ENCODE peak calls at places on chromosomes 12 and 14, in six cellular contexts. One of them, this sample, is unnamed.

GRCh38 chr14:81275305-81275950 is 54.7 kb upstream of the GTF2A1 start:
- DNase-seq in AG09309: no peak
- DNase-seq in naive thymus-derived CD8-positive, alpha-beta T cell: no peak
- DNase-seq in posterior cingulate gyrus: no peak
- DNase-seq in HT1080: no peak
- DNase-seq in T follicular helper cell: no peak
- DNase-seq in this sample: no peak

GRCh38 chr12:52254180-52254964 is 20.1 kb upstream of the KRT86 start:
- DNase-seq in T follicular helper cell: no peak
- DNase-seq in HT1080: no peak
- DNase-seq in naive thymus-derived CD8-positive, alpha-beta T cell: no peak
- DNase-seq in AG09309: no peak
- DNase-seq in posterior cingulate gyrus: no peak
- DNase-seq in this sample: no peak

GRCh38 chr12:19737019-19737418 is 297.7 kb downstream of the AEBP2 start:
- DNase-seq in AG09309: no peak
- DNase-seq in naive thymus-derived CD8-positive, alpha-beta T cell: no peak
- DNase-seq in posterior cingulate gyrus: no peak
- DNase-seq in HT1080: no peak
- DNase-seq in T follicular helper cell: no peak
- DNase-seq in this sample: no peak

GRCh38 chr14:55102141-55102547 is 26.9 kb upstream of the LGALS3 start:
- DNase-seq in AG09309: peak; percentile 100
- DNase-seq in T follicular helper cell: no peak
- DNase-seq in posterior cingulate gyrus: peak; percentile 37
- DNase-seq in naive thymus-derived CD8-positive, alpha-beta T cell: peak; percentile 29
- DNase-seq in HT1080: peak; percentile 79
- DNase-seq in this sample: peak; percentile 59

GRCh38 chr12:69070319-69071090 is 137.5 kb upstream of the CPM start:
- DNase-seq in HT1080: peak; percentile 67
- DNase-seq in posterior cingulate gyrus: peak; percentile 68
- DNase-seq in naive thymus-derived CD8-positive, alpha-beta T cell: peak; percentile 35
- DNase-seq in T follicular helper cell: peak; percentile 30
- DNase-seq in AG09309: peak; percentile 37
- DNase-seq in this sample: peak; percentile 67

GRCh38 chr12:24049771-24050170 is 100.3 kb upstream of the SOX5 start:
- DNase-seq in HT1080: no peak
- DNase-seq in posterior cingulate gyrus: no peak
- DNase-seq in naive thymus-derived CD8-positive, alpha-beta T cell: no peak
- DNase-seq in T follicular helper cell: no peak
- DNase-seq in AG09309: no peak
- DNase-seq in this sample: no peak

GRCh38 chr14:89952581-89952980 is 1.9 kb downstream of the EFCAB11 start:
- DNase-seq in T follicular helper cell: no peak
- DNase-seq in naive thymus-derived CD8-positive, alpha-beta T cell: no peak
- DNase-seq in HT1080: no peak
- DNase-seq in posterior cingulate gyrus: no peak
- DNase-seq in AG09309: no peak
- DNase-seq in this sample: no peak

GRCh38 chr12:119180380-119181040 is 1.8 kb downstream of the HSPB8 start:
- DNase-seq in AG09309: no peak
- DNase-seq in T follicular helper cell: no peak
- DNase-seq in HT1080: peak; percentile 37
- DNase-seq in naive thymus-derived CD8-positive, alpha-beta T cell: no peak
- DNase-seq in posterior cingulate gyrus: no peak
- DNase-seq in this sample: no peak

GRCh38 chr12:76303989-76304460 is 44.2 kb downstream of the BBS10 start:
- DNase-seq in AG09309: no peak
- DNase-seq in T follicular helper cell: no peak
- DNase-seq in naive thymus-derived CD8-positive, alpha-beta T cell: no peak
- DNase-seq in posterior cingulate gyrus: no peak
- DNase-seq in HT1080: peak; percentile 65
- DNase-seq in this sample: no peak

GRCh38 chr12:121238604-121239334 is 28.8 kb downstream of the P2RX4 start:
- DNase-seq in naive thymus-derived CD8-positive, alpha-beta T cell: no peak
- DNase-seq in posterior cingulate gyrus: no peak
- DNase-seq in T follicular helper cell: no peak
- DNase-seq in HT1080: no peak
- DNase-seq in AG09309: no peak
- DNase-seq in this sample: no peak

GRCh38 chr12:30188602-30189326 is 405.0 kb upstream of the TMTC1 start:
- DNase-seq in posterior cingulate gyrus: no peak
- DNase-seq in HT1080: no peak
- DNase-seq in T follicular helper cell: no peak
- DNase-seq in naive thymus-derived CD8-positive, alpha-beta T cell: no peak
- DNase-seq in AG09309: no peak
- DNase-seq in this sample: no peak

GRCh38 chr12:79658221-79658620 is 32.5 kb downstream of the PAWR start:
- DNase-seq in posterior cingulate gyrus: no peak
- DNase-seq in T follicular helper cell: no peak
- DNase-seq in naive thymus-derived CD8-positive, alpha-beta T cell: no peak
- DNase-seq in HT1080: no peak
- DNase-seq in AG09309: no peak
- DNase-seq in this sample: no peak

GRCh38 chr12:79371226-79371625 is 319.5 kb downstream of the PAWR start:
- DNase-seq in AG09309: no peak
- DNase-seq in posterior cingulate gyrus: no peak
- DNase-seq in T follicular helper cell: no peak
- DNase-seq in HT1080: no peak
- DNase-seq in naive thymus-derived CD8-positive, alpha-beta T cell: no peak
- DNase-seq in this sample: no peak

GRCh38 chr14:39217214-39217879 is 16.4 kb upstream of the MIA2 start:
- DNase-seq in HT1080: peak; percentile 63
- DNase-seq in AG09309: no peak
- DNase-seq in T follicular helper cell: no peak
- DNase-seq in naive thymus-derived CD8-positive, alpha-beta T cell: no peak
- DNase-seq in posterior cingulate gyrus: no peak
- DNase-seq in this sample: no peak

GRCh38 chr14:90758028-90758889 is 58.0 kb downstream of the TTC7B start:
- DNase-seq in naive thymus-derived CD8-positive, alpha-beta T cell: peak; percentile 87
- DNase-seq in posterior cingulate gyrus: peak; percentile 78
- DNase-seq in T follicular helper cell: peak; percentile 91
- DNase-seq in HT1080: peak; percentile 88
- DNase-seq in AG09309: peak; percentile 42
- DNase-seq in this sample: peak; percentile 97

GRCh38 chr14:92785601-92786426 is 8.3 kb upstream of the GOLGA5 start:
- DNase-seq in posterior cingulate gyrus: no peak
- DNase-seq in T follicular helper cell: no peak
- DNase-seq in AG09309: peak; percentile 47
- DNase-seq in naive thymus-derived CD8-positive, alpha-beta T cell: no peak
- DNase-seq in HT1080: peak; percentile 92
- DNase-seq in this sample: peak; percentile 54

GRCh38 chr12:102521662-102522277 is 41.4 kb upstream of the IGF1 start:
- DNase-seq in HT1080: no peak
- DNase-seq in posterior cingulate gyrus: no peak
- DNase-seq in naive thymus-derived CD8-positive, alpha-beta T cell: no peak
- DNase-seq in T follicular helper cell: no peak
- DNase-seq in AG09309: no peak
- DNase-seq in this sample: no peak

GRCh38 chr12:19312637-19313036 is 126.7 kb upstream of the AEBP2 start:
- DNase-seq in HT1080: no peak
- DNase-seq in AG09309: no peak
- DNase-seq in posterior cingulate gyrus: no peak
- DNase-seq in naive thymus-derived CD8-positive, alpha-beta T cell: no peak
- DNase-seq in T follicular helper cell: no peak
- DNase-seq in this sample: no peak

GRCh38 chr12:105330938-105331804 is 680 bp downstream of the C12orf75 start:
- DNase-seq in naive thymus-derived CD8-positive, alpha-beta T cell: peak; percentile 27
- DNase-seq in posterior cingulate gyrus: no peak
- DNase-seq in T follicular helper cell: peak; percentile 2
- DNase-seq in AG09309: no peak
- DNase-seq in HT1080: no peak
- DNase-seq in this sample: peak; percentile 27

GRCh38 chr12:111386891-111387290 is 18.0 kb upstream of the PHETA1 start:
- DNase-seq in AG09309: no peak
- DNase-seq in naive thymus-derived CD8-positive, alpha-beta T cell: no peak
- DNase-seq in HT1080: no peak
- DNase-seq in posterior cingulate gyrus: no peak
- DNase-seq in T follicular helper cell: no peak
- DNase-seq in this sample: no peak

GRCh38 chr14:28494196-28494595 is 272.4 kb upstream of the FOXG1 start:
- DNase-seq in AG09309: no peak
- DNase-seq in HT1080: peak; percentile 59
- DNase-seq in posterior cingulate gyrus: no peak
- DNase-seq in T follicular helper cell: no peak
- DNase-seq in naive thymus-derived CD8-positive, alpha-beta T cell: no peak
- DNase-seq in this sample: peak; percentile 74

GRCh38 chr14:65231286-65231980 is 129.1 kb upstream of the MAX start:
- DNase-seq in AG09309: no peak
- DNase-seq in T follicular helper cell: no peak
- DNase-seq in HT1080: no peak
- DNase-seq in naive thymus-derived CD8-positive, alpha-beta T cell: no peak
- DNase-seq in posterior cingulate gyrus: no peak
- DNase-seq in this sample: no peak

GRCh38 chr12:3236345-3237153 is 159.4 kb downstream of the TSPAN9 start:
- DNase-seq in naive thymus-derived CD8-positive, alpha-beta T cell: no peak
- DNase-seq in posterior cingulate gyrus: no peak
- DNase-seq in AG09309: no peak
- DNase-seq in T follicular helper cell: no peak
- DNase-seq in HT1080: peak; percentile 89
- DNase-seq in this sample: peak; percentile 81

GRCh38 chr12:70733385-70733784 is 96.2 kb upstream of the PTPRB start:
- DNase-seq in T follicular helper cell: no peak
- DNase-seq in posterior cingulate gyrus: no peak
- DNase-seq in HT1080: peak; percentile 62
- DNase-seq in AG09309: peak; percentile 21
- DNase-seq in naive thymus-derived CD8-positive, alpha-beta T cell: no peak
- DNase-seq in this sample: peak; percentile 73

GRCh38 chr14:24997335-24997734 is 52.6 kb downstream of the STXBP6 start:
- DNase-seq in T follicular helper cell: no peak
- DNase-seq in naive thymus-derived CD8-positive, alpha-beta T cell: no peak
- DNase-seq in posterior cingulate gyrus: no peak
- DNase-seq in AG09309: no peak
- DNase-seq in HT1080: no peak
- DNase-seq in this sample: no peak

GRCh38 chr12:130713581-130713991 is 2.5 kb downstream of the RIMBP2 start:
- DNase-seq in T follicular helper cell: no peak
- DNase-seq in AG09309: no peak
- DNase-seq in HT1080: no peak
- DNase-seq in naive thymus-derived CD8-positive, alpha-beta T cell: no peak
- DNase-seq in posterior cingulate gyrus: no peak
- DNase-seq in this sample: no peak

GRCh38 chr14:33505963-33506329 is 444.9 kb downstream of the EGLN3 start:
- DNase-seq in posterior cingulate gyrus: no peak
- DNase-seq in AG09309: no peak
- DNase-seq in naive thymus-derived CD8-positive, alpha-beta T cell: no peak
- DNase-seq in T follicular helper cell: no peak
- DNase-seq in HT1080: no peak
- DNase-seq in this sample: no peak

GRCh38 chr14:100031506-100032281 is 33.5 kb upstream of the EVL start:
- DNase-seq in AG09309: peak; percentile 96
- DNase-seq in naive thymus-derived CD8-positive, alpha-beta T cell: no peak
- DNase-seq in posterior cingulate gyrus: no peak
- DNase-seq in T follicular helper cell: no peak
- DNase-seq in HT1080: peak; percentile 98
- DNase-seq in this sample: peak; percentile 97

GRCh38 chr14:66268802-66269334 is 217.3 kb upstream of the CCDC196 start:
- DNase-seq in HT1080: peak; percentile 49
- DNase-seq in T follicular helper cell: no peak
- DNase-seq in AG09309: no peak
- DNase-seq in posterior cingulate gyrus: no peak
- DNase-seq in naive thymus-derived CD8-positive, alpha-beta T cell: no peak
- DNase-seq in this sample: no peak

GRCh38 chr12:121857322-121858246 is 1.1 kb downstream of the HPD start:
- DNase-seq in AG09309: no peak
- DNase-seq in naive thymus-derived CD8-positive, alpha-beta T cell: no peak
- DNase-seq in HT1080: no peak
- DNase-seq in T follicular helper cell: no peak
- DNase-seq in posterior cingulate gyrus: no peak
- DNase-seq in this sample: no peak

GRCh38 chr14:104687601-104688504 is 1.6 kb upstream of the INF2 start:
- DNase-seq in HT1080: peak; percentile 87
- DNase-seq in AG09309: no peak
- DNase-seq in naive thymus-derived CD8-positive, alpha-beta T cell: no peak
- DNase-seq in posterior cingulate gyrus: no peak
- DNase-seq in T follicular helper cell: no peak
- DNase-seq in this sample: peak; percentile 98

GRCh38 chr12:642633-643477 is 20.4 kb downstream of the NINJ2 start:
- DNase-seq in T follicular helper cell: peak; percentile 57
- DNase-seq in posterior cingulate gyrus: peak; percentile 60
- DNase-seq in AG09309: no peak
- DNase-seq in HT1080: no peak
- DNase-seq in naive thymus-derived CD8-positive, alpha-beta T cell: peak; percentile 66
- DNase-seq in this sample: peak; percentile 64